ENCODE peak calls at places on chromosomes 12 and 14, in six cellular contexts. K is neuronal stem cell, E is IMR-90, W is H1, L is trophoblast cell, J is mesenchymal stem cell. S is an unnamed sample. For H3K4me1, the result is how much of the 10 kb centered on the place peaks cover.

GRCh38 chr12:5733136-5733755 is 211.8 kb downstream of the ANO2 start:
- DNase-seq in K (no peak), E (peak), W (no peak), L (no peak), J (no peak), S (peak)

GRCh38 chr12:14716848-14717444 is 20.5 kb upstream of the GUCY2C start:
- DNase-seq in K (peak), E (peak), W (no peak), L (peak), J (peak), S (peak)

GRCh38 chr12:124231980-124232653 is 62.8 kb upstream of the RFLNA start:
- DNase-seq in K (no peak), E (no peak), W (no peak), L (no peak), J (no peak), S (no peak)

GRCh38 chr12:131105736-131106356 is 152.1 kb downstream of the ADGRD1 start:
- DNase-seq in K (no peak), E (no peak), W (no peak), L (no peak), J (no peak), S (peak)

GRCh38 chr12:127113945-127114344 is 1153.0 kb upstream of the TMEM132C start:
- DNase-seq in K (no peak), E (no peak), W (no peak), L (no peak), J (no peak), S (peak)

GRCh38 chr12:117178301-117178700 is 12.0 kb downstream of the FBXO21 start:
- DNase-seq in K (no peak), E (no peak), W (no peak), L (no peak), J (no peak), S (no peak)

GRCh38 chr14:69612759-69613145 is 1.4 kb downstream of the SUSD6 start:
- DNase-seq in K (no peak), E (no peak), W (no peak), L (no peak), J (no peak), S (no peak)

GRCh38 chr12:66776974-66777373 is 98.1 kb upstream of the GRIP1 start:
- DNase-seq in K (no peak), E (no peak), W (no peak), L (no peak), J (no peak), S (no peak)

GRCh38 chr14:88005978-88006851 is 1.3 kb downstream of the GPR65 start:
- DNase-seq in K (no peak), E (no peak), W (no peak), L (peak), J (no peak), S (no peak)

GRCh38 chr12:108177131-108177530 is 48.0 kb downstream of the WSCD2 start:
- DNase-seq in K (no peak), E (no peak), W (no peak), L (no peak), J (no peak), S (no peak)

GRCh38 chr12:47950856-47951468 is 12.4 kb upstream of the TMEM106C start:
- DNase-seq in K (no peak), E (no peak), W (no peak), L (peak), J (no peak), S (no peak)

GRCh38 chr14:69614592-69614991 is 3.2 kb downstream of the SUSD6 start:
- DNase-seq in K (no peak), E (no peak), W (no peak), L (peak), J (no peak), S (no peak)

GRCh38 chr12:18217981-18218380 is 43.3 kb upstream of the PIK3C2G start:
- DNase-seq in K (no peak), E (peak), W (no peak), L (no peak), J (no peak), S (no peak)

GRCh38 chr14:71362920-71363584 is 455.8 kb downstream of the PCNX1 start:
- DNase-seq in K (no peak), E (peak), W (no peak), L (peak), J (peak), S (no peak)

GRCh38 chr14:55101698-55102097 is 27.4 kb upstream of the LGALS3 start:
- DNase-seq in K (no peak), E (no peak), W (no peak), L (no peak), J (no peak), S (no peak)

GRCh38 chr14:55098561-55098898 is 30.5 kb upstream of the LGALS3 start:
- DNase-seq in K (no peak), E (no peak), W (no peak), L (no peak), J (no peak), S (no peak)

GRCh38 chr14:55097894-55098560 is 31.0 kb upstream of the LGALS3 start:
- DNase-seq in K (no peak), E (no peak), W (no peak), L (peak), J (no peak), S (no peak)

GRCh38 chr14:55102141-55102547 is 26.9 kb upstream of the LGALS3 start:
- DNase-seq in K (no peak), E (peak), W (peak), L (peak), J (peak), S (peak)

DNA sequence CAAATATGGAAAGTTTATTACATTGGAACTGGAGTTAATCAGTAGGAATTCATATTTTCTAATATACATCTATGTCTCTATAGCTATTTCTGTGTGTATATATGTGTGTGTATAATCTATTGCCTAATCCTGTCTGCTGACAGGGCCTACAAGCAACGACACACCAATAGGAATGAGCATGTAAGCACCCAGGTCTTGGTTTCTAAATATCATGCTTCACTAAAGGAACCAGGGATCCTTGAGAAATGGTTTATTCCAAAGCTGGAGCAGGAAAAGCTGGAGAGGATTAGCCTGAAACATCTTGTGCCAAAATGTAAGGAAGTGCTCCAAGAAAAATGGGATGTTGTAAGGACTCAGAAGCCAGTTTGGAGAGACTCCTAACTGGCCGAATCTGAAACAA is 29.3 kb upstream of the LGALS3 start:
- DNase-seq in K (no peak), E (peak), W (no peak), L (peak), J (peak), S (no peak)
- H2AFZ ChIP-seq in K (no peak), E (no peak), W (no peak), L (no peak), J (no peak), S (no peak)

DNA sequence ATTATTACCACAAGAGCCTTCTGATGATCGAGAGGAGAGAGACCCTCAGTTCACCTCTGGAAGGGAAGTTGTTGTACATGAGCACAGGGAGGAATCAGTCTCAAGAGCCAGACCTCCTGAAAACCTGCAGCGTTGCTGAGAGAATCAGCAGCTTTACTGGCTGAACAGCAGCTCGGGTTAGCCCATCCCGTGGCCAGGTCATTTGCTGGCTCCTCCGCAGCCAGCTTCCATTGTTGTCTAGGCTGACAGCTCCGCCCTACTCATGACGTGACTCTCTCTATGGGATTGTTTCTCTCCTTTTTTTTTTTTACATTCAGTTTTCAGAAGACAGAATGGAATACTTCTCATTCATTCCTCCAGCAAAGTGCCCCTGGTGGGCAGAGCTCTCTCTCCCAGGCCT is 69.9 kb downstream of the TGFB3 start:
- DNase-seq in K (peak), E (no peak), W (peak), L (no peak), J (no peak), S (peak)
- H2AK5ac ChIP-seq in K (no peak), E (no peak), W (no peak), L (no peak), J (no peak), S (no peak)

GRCh38 chr14:101709533-101709881 is 52.0 kb upstream of the PPP2R5C start:
- DNase-seq in K (no peak), E (no peak), W (no peak), L (no peak), J (no peak), S (no peak)
- H3K4me1 ChIP-seq in K (under half), E (under half), W (under half), L (under half), J (under half), S (under half)

DNA sequence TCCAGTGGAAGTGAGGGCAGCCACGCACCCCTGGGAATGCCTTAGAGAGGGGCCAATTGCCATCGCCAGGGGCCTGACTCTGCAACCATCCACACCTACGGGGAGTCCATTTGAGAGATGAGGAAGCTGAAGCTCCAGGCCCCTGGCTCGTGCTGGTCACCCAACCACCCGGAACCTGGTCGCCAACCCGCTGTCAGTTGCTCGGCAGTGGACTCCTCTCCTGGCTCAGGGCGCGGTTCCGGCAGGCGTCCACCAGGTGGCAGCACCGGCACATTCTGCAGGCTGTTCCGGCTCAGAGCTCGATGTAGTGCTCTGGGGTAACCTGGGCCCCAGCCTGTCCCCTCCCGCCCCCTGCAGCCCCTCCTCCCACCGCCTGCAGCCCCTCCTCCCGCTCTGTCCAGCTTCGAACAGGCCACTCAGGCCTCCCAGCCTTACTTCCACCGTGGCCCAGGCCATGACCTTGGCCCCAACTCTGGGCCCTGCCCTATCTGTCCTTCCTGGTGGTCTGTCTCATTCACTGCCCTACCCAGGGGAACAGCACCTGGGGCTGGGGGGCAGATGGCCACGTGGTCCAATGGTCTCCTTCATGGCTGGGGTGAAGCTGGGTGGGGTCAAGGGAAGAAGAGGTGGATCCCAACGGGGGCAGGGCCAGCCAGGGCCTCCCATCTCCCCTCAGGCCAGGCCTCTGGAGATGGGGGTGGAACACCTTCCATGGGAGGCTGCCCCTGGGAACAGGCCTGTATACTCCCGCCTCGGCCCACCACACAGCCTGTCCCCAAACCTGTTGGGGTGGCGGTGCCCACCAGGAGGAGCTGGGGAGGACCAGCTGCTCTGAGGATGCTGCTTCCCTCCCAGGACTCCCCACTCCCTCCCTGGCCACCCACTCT is 15.7 kb downstream of the SIVA1 start:
- DNase-seq in K (peak), E (peak), W (peak), L (peak), J (peak), S (peak)
- H2AFZ ChIP-seq in K (peak), E (peak), W (no peak), L (no peak), J (no peak), S (no peak)

GRCh38 chr14:24240110-24240918 is 2.1 kb downstream of the TINF2 start:
- DNase-seq in K (no peak), E (no peak), W (no peak), L (no peak), J (no peak), S (no peak)

GRCh38 chr14:24246765-24247212 is 4.4 kb upstream of the TINF2 start:
- DNase-seq in K (no peak), E (peak), W (no peak), L (no peak), J (peak), S (no peak)

GRCh38 chr14:24238527-24239037 is 3.8 kb downstream of the TINF2 start:
- DNase-seq in K (no peak), E (no peak), W (no peak), L (no peak), J (no peak), S (no peak)

GRCh38 chr14:24241829-24242443 is 487 bp downstream of the TINF2 start:
- DNase-seq in K (no peak), E (peak), W (peak), L (peak), J (peak), S (peak)

GRCh38 chr14:24243336-24243836 is 963 bp upstream of the TINF2 start:
- DNase-seq in K (peak), E (no peak), W (no peak), L (peak), J (no peak), S (no peak)
- H2AK5ac ChIP-seq in K (no peak), E (peak), W (no peak), L (peak), J (peak), S (no peak)

GRCh38 chr12:122891661-122892525 is 4.0 kb downstream of the VPS37B start:
- DNase-seq in K (peak), E (peak), W (no peak), L (peak), J (peak), S (peak)
- H3K4me1 ChIP-seq in K (under half), E (under half), W (under half), L (under half), J (under half), S (under half)

GRCh38 chr12:95225645-95226212 is 8.1 kb downstream of the VEZT start:
- DNase-seq in K (no peak), E (no peak), W (no peak), L (no peak), J (no peak), S (no peak)
- H2AFZ ChIP-seq in K (no peak), E (no peak), W (no peak), L (no peak), J (no peak), S (no peak)

DNA sequence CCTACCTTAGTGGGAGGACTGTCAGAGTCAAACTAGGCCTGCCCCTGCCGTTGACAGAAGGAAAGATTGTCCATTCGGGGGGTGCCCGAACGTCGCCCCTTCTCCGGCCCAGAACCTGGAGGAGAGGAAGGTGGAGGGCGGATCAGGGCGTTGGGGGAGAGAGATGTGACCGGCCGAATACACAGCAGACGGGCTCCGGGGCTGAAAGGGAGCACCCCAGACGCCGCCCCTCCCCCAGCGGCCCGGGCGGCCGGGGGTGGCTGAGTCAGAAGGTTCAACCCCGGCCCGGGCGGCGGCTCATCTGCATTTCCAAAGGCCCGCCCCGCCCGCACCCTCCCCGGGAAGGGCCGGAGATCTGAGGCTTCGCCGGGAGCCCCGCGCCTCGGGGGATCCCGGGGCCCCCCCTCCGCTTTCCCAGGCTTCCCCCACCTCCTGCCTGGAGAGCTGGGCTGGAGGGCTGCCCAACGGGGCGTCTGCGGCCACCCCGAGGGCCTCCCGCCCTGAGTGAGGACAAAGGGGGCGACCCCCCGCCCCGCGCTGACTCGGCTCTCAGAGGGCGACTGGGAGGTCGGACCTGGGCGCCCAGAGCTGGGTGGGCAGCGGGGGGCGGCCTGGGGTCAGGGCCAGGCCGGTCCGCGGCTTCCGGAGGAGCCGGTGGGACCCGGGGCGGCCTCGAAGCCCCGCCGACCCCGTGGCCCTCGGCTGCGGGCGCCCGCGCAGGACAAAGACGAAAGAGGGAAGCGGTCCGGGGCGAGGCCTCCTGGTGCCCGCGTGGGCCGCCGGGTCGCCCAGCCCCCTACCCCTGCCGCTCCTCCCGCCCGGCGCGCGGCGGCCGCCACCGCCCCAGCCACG is 3.7 kb upstream of the SETD1B start:
- DNase-seq in K (no peak), E (peak), W (no peak), L (peak), J (peak), S (peak)
- H2AK5ac ChIP-seq in K (peak), E (peak), W (no peak), L (peak), J (peak), S (no peak)